ENCODE peak calls at places on chromosomes 1 and 21, in seven cellular contexts. F is tibial nerve, A is dorsolateral prefrontal cortex, M is sigmoid colon, Y is AG04449, E is spleen, D is hepatocyte. G is an unnamed sample.

GRCh38 chr1:201714542-201715276 is 114.2 kb upstream of the IPO9 start:
- DNase-seq in F (peak), A (peak), M (peak), Y (peak), E (no peak), D (peak), G (peak)

GRCh38 chr1:23461050-23461449 is 22.9 kb downstream of the ASAP3 start:
- DNase-seq in F (no peak), A (no peak), M (no peak), Y (no peak), E (no peak), D (no peak), G (no peak)

GRCh38 chr21:43748622-43749021 is 27.5 kb downstream of the CSTB start:
- DNase-seq in F (no peak), A (no peak), M (no peak), Y (no peak), E (no peak), D (no peak), G (no peak)

GRCh38 chr1:159867322-159868064 is 5.0 kb upstream of the VSIG8 start:
- DNase-seq in F (no peak), A (no peak), M (no peak), Y (no peak), E (no peak), D (peak), G (no peak)

GRCh38 chr1:227897704-227898438 is 49.9 kb downstream of the WNT9A start:
- DNase-seq in F (peak), A (no peak), M (peak), Y (no peak), E (peak), D (no peak), G (no peak)

GRCh38 chr21:44301961-44302406 is 2.1 kb downstream of the PFKL start:
- DNase-seq in F (no peak), A (peak), M (no peak), Y (no peak), E (no peak), D (no peak), G (no peak)

GRCh38 chr1:76465030-76465429 is 390.5 kb downstream of the ST6GALNAC3 start:
- DNase-seq in F (no peak), A (no peak), M (no peak), Y (no peak), E (no peak), D (no peak), G (no peak)

GRCh38 chr1:165815725-165816124 is 11.7 kb upstream of the UCK2 start:
- DNase-seq in F (no peak), A (no peak), M (no peak), Y (no peak), E (no peak), D (peak), G (no peak)

GRCh38 chr1:83052865-83053264 is 946.1 kb downstream of the TTLL7 start:
- DNase-seq in F (no peak), A (no peak), M (no peak), Y (no peak), E (no peak), D (no peak), G (no peak)

GRCh38 chr1:39205102-39205780 is 746 bp downstream of the MACF1 start:
- DNase-seq in F (no peak), A (no peak), M (no peak), Y (no peak), E (peak), D (peak), G (no peak)
- H3K4me3 ChIP-seq in F (peak), A (peak), M (peak), Y (peak), E (peak), D (no peak), G (peak)

GRCh38 chr1:51942281-51942680 is 48.2 kb downstream of the RAB3B start:
- DNase-seq in F (no peak), A (no peak), M (no peak), Y (no peak), E (no peak), D (no peak), G (no peak)

GRCh38 chr1:51941528-51941927 is 49.0 kb downstream of the RAB3B start:
- DNase-seq in F (no peak), A (no peak), M (no peak), Y (no peak), E (no peak), D (no peak), G (no peak)

GRCh38 chr1:51937112-51937511 is 53.4 kb downstream of the RAB3B start:
- DNase-seq in F (no peak), A (no peak), M (no peak), Y (no peak), E (no peak), D (no peak), G (no peak)

DNA sequence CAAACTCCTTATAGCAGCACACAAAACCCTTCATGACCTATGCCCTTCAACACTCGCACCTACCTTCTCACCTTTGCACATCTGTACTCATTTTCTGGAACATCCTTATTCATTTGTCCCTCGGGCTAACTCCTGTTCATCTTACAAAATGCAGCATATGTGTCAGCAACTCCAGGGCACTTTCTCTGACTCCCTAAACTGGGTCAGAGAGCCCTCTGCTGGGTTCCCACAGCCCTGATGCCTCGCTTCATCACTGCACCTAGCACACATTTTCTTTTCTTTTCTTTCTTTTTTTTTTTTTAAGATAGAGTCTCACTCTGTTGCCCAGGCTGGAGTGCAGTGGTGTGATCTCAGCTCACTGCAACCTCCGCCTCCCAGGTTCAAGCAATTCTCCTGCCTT is 54.0 kb downstream of the RAB3B start:
- DNase-seq in F (no peak), A (no peak), M (no peak), Y (no peak), E (no peak), D (no peak), G (no peak)
- TF ChIP-seq CTCF in F (no peak), A (no peak), M (no peak), Y (peak), E (no peak), D (no peak), G (peak)

DNA sequence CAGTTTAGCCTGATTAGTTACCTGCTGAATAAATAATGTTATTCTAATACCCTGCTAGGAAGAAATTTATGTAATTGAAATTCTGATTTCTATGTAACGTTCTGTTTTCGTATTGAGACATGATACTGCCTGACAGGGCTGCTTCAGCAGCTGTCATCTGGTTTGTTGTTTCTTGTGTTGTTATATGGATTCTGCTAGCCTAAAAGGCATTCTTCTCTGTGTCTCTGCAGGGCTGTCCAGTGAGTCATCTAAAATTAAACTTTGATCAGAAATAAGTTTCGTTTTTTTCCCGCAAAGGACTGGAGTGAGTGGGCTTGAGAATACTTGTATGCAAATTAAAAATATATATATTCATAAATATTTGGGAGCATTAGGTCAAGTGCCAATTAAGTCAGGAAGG is 93.0 kb downstream of the DYRK1A start:
- DNase-seq in F (no peak), A (no peak), M (no peak), Y (no peak), E (no peak), D (no peak), G (no peak)
- H3K4me3 ChIP-seq in F (no peak), A (no peak), M (no peak), Y (no peak), E (no peak), D (no peak), G (no peak)

GRCh38 chr1:94058766-94059165 is 62.2 kb downstream of the ABCA4 start:
- DNase-seq in F (no peak), A (no peak), M (no peak), Y (no peak), E (no peak), D (no peak), G (no peak)

GRCh38 chr1:94056996-94057395 is 64.0 kb downstream of the ABCA4 start:
- DNase-seq in F (no peak), A (no peak), M (no peak), Y (no peak), E (no peak), D (no peak), G (no peak)

GRCh38 chr1:94060720-94061119 is 60.2 kb downstream of the ABCA4 start:
- DNase-seq in F (no peak), A (no peak), M (no peak), Y (no peak), E (no peak), D (no peak), G (no peak)

GRCh38 chr1:94063379-94063778 is 57.6 kb downstream of the ABCA4 start:
- DNase-seq in F (peak), A (no peak), M (peak), Y (no peak), E (no peak), D (peak), G (peak)

DNA sequence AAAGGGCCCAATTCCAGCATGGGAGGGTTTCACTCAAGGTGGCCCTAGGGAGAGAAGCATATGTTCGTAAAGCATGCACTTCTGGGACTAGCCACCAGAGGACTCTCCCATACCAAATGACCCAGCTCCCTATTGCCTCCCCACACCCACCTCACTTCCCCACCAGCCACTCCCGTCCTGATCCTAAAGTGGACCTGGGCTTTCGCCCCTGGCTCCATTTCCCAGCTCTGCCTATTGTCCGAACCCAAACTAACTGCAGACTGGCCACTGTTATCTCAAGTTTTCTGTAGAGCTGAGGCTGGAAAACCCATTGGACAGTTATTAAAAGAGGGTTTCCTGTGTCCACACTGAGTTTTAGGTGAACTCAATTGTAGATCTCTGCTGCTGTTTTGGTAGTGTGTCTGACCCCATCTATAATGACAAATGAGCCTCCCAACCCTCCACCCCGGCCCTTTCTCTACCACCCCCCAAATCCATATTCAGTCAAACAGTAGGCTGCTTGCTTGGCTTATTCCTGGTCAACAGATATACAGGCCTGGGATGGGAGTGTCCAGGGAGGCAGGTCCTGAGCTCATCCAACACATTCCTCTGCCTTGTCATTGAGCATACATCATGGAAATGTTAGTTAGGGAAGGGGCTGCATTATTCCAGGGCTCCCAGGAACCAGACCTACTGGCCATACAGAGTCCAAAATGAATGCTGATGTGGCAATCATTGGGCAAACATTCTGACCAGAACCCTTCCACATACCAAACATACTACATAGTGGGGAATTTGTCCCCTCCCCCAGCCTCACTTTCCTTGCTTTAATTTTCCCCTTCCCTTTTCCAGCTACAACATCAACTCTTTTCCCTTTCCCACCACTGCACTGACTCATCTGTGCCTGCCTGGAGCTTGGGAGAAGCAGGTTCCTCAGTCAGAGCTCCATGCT is 59.2 kb downstream of the ABCA4 start:
- DNase-seq in F (peak), A (no peak), M (peak), Y (no peak), E (no peak), D (peak), G (no peak)
- TF ChIP-seq CTCF in F (peak), A (peak), M (peak), Y (peak), E (peak), D (peak), G (peak)

GRCh38 chr1:153260473-153260979 is 1.0 kb downstream of the LORICRIN start:
- DNase-seq in F (no peak), A (peak), M (no peak), Y (no peak), E (no peak), D (no peak), G (no peak)

GRCh38 chr1:153259387-153259786 is at the start of gene LORICRIN:
- DNase-seq in F (no peak), A (no peak), M (no peak), Y (no peak), E (no peak), D (no peak), G (no peak)

GRCh38 chr1:153260980-153261792 is 1.7 kb downstream of the LORICRIN start:
- DNase-seq in F (no peak), A (peak), M (peak), Y (no peak), E (peak), D (no peak), G (no peak)

GRCh38 chr1:153262462-153263157 is 3.1 kb downstream of the LORICRIN start:
- DNase-seq in F (no peak), A (no peak), M (no peak), Y (no peak), E (no peak), D (no peak), G (no peak)

DNA sequence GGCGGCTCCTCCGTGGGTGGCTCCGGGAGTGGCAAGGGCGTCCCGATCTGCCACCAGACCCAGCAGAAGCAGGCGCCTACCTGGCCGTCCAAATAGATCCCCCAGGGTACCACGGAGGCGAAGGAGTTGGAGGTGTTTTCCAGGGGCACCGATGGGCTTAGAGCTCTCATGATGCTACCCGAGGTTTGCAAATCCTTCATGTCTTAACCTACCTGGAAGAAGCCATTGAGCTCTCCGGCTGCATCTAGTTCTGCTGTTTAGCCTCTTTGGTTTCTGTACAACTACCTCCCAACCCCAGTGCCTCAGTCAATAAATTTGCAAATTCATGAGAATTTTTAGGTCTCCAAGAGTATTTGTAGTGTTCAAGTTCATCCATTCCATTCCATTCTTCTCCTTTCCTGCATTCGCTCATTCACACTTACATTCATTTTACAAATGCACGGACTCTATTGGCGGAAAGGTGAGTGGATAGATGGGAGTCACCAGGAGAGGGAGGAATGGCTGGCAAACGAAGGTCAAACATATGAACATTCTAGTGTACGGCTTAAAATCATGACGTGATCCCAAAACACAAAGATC is 2.4 kb downstream of the LORICRIN start:
- DNase-seq in F (no peak), A (no peak), M (no peak), Y (no peak), E (no peak), D (no peak), G (no peak)
- H3K4me3 ChIP-seq in F (peak), A (peak), M (peak), Y (peak), E (peak), D (no peak), G (peak)

GRCh38 chr1:188429385-188429784 is 1600.6 kb downstream of the PLA2G4A start:
- DNase-seq in F (no peak), A (no peak), M (no peak), Y (no peak), E (no peak), D (no peak), G (no peak)

GRCh38 chr1:188432427-188432826 is 1603.7 kb downstream of the PLA2G4A start:
- DNase-seq in F (no peak), A (no peak), M (no peak), Y (no peak), E (no peak), D (no peak), G (no peak)

GRCh38 chr1:188433428-188433827 is 1604.7 kb downstream of the PLA2G4A start:
- DNase-seq in F (no peak), A (no peak), M (no peak), Y (peak), E (no peak), D (no peak), G (no peak)
- TF ChIP-seq CTCF in F (no peak), A (no peak), M (no peak), Y (no peak), E (no peak), D (no peak), G (no peak)

DNA sequence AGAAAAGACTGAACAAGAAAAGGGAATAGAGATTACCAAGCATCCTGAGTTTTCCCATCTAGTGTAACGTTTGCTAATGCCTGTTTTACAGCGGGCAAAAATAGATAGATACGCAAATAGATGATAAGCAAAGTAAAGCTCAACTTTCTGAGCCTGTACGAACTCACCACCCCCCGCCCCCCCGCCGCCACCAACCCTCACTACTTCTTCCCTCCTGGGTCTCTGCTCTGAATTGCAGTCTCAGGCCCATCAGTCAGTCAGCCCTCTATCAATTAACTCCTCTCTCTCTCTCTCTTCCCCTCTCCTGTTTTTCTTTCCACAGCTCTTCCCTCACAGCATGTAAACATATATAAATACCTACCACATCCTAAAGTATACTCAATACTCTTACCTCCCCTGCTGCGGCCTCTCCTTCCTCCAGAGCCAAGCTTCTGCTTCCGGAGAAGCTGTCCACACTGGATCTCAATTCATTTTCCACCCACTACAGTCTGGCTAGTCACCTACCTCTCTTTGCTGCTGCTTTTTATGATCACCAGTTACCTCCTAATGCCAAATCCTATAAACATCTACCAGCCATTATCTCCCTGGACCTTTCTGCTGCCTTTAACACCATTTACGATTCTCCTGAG is 64.6 kb downstream of the CAPN2 start:
- DNase-seq in F (no peak), A (no peak), M (peak), Y (no peak), E (no peak), D (peak), G (no peak)
- H3K4me3 ChIP-seq in F (no peak), A (no peak), M (no peak), Y (no peak), E (no peak), D (no peak), G (no peak)

GRCh38 chr1:103142466-103142865 is 34.1 kb upstream of the COL11A1 start:
- DNase-seq in F (no peak), A (no peak), M (no peak), Y (no peak), E (no peak), D (no peak), G (no peak)
- TF ChIP-seq CTCF in F (no peak), A (no peak), M (no peak), Y (no peak), E (no peak), D (no peak), G (no peak)

G was measured in AG09309.